ENCODE peak calls at places on chromosome X, in nine cellular contexts. H is right atrium auricular region, E is esophagus squamous epithelium, B is astrocyte of the spinal cord, Z is HFF-Myc, O is AG09309, M is Peyer's patch, U is choroid plexus epithelial cell, Q is heart right ventricle. C is an unnamed sample.

GRCh38 chrX:39773923-39774803 is 323.6 kb downstream of the BCOR start:
- DNase-seq in H (no peak), E (no peak), B (no peak), Z (no peak), O (no peak), M (no peak), U (peak; percentile 50), Q (no peak), C (no peak)

GRCh38 chrX:38798956-38799355 is 2.3 kb upstream of the MID1IP1 start:
- DNase-seq in H (no peak), E (no peak), B (peak; percentile 77), Z (no peak), O (peak; percentile 40), M (no peak), U (peak; percentile 59), Q (no peak), C (no peak)

GRCh38 chrX:103789004-103789403 is 12.4 kb downstream of the PLP1 start:
- DNase-seq in H (no peak), E (no peak), B (no peak), Z (no peak), O (no peak), M (no peak), U (no peak), Q (no peak), C (no peak)

GRCh38 chrX:41963348-41963747 is 40.0 kb upstream of the CASK start:
- DNase-seq in H (no peak), E (no peak), B (no peak), Z (no peak), O (no peak), M (no peak), U (peak; percentile 1), Q (peak; percentile 21), C (no peak)

GRCh38 chrX:8971116-8971515 is 62.8 kb downstream of the FAM9B start:
- DNase-seq in H (no peak), E (no peak), B (peak; percentile 63), Z (peak; percentile 40), O (no peak), M (no peak), U (peak; percentile 77), Q (no peak), C (no peak)

GRCh38 chrX:125203737-125204578 is 115.7 kb upstream of the TEX13C start:
- DNase-seq in H (no peak), E (no peak), B (peak; percentile 31), Z (no peak), O (no peak), M (no peak), U (peak; percentile 1), Q (peak; percentile 4), C (peak; percentile 13)

GRCh38 chrX:10015711-10016515 is 48.8 kb downstream of the CLDN34 start:
- DNase-seq in H (peak; percentile 66), E (no peak), B (no peak), Z (no peak), O (no peak), M (peak; percentile 52), U (no peak), Q (peak; percentile 64), C (peak; percentile 20)

GRCh38 chrX:143873343-143873742 is 10.5 kb upstream of the UBE2NL start:
- DNase-seq in H (no peak), E (no peak), B (peak; percentile 66), Z (no peak), O (no peak), M (no peak), U (no peak), Q (no peak), C (no peak)

GRCh38 chrX:39534949-39535348 is 562.8 kb downstream of the BCOR start:
- DNase-seq in H (no peak), E (no peak), B (no peak), Z (no peak), O (no peak), M (no peak), U (no peak), Q (no peak), C (no peak)

GRCh38 chrX:11786862-11787261 is 28.8 kb downstream of the MSL3 start:
- DNase-seq in H (no peak), E (no peak), B (no peak), Z (no peak), O (no peak), M (no peak), U (peak; percentile 19), Q (no peak), C (no peak)

GRCh38 chrX:147737690-147738089 is 174.0 kb upstream of the FMR1 start:
- DNase-seq in H (no peak), E (no peak), B (no peak), Z (no peak), O (no peak), M (no peak), U (no peak), Q (no peak), C (no peak)

GRCh38 chrX:41781500-41781899 is 57.5 kb downstream of the GPR82 start:
- DNase-seq in H (no peak), E (no peak), B (peak; percentile 46), Z (no peak), O (no peak), M (no peak), U (peak; percentile 63), Q (no peak), C (no peak)

GRCh38 chrX:10006086-10006485 is 38.9 kb downstream of the CLDN34 start:
- DNase-seq in H (no peak), E (no peak), B (no peak), Z (no peak), O (no peak), M (peak; percentile 5), U (no peak), Q (no peak), C (no peak)

GRCh38 chrX:100413231-100413630 is 3.2 kb upstream of the PCDH19 start:
- DNase-seq in H (peak; percentile 62), E (no peak), B (peak; percentile 60), Z (peak; percentile 5), O (peak; percentile 13), M (no peak), U (peak; percentile 73), Q (peak; percentile 26), C (no peak)

GRCh38 chrX:123184858-123185251 is 777 bp downstream of the GRIA3 start:
- DNase-seq in H (no peak), E (no peak), B (no peak), Z (no peak), O (no peak), M (no peak), U (no peak), Q (no peak), C (no peak)

GRCh38 chrX:85052636-85053343 is 49.1 kb downstream of the APOOL start:
- DNase-seq in H (no peak), E (no peak), B (peak; percentile 83), Z (peak; percentile 6), O (peak; percentile 41), M (no peak), U (peak; percentile 81), Q (no peak), C (no peak)

GRCh38 chrX:15789979-15790765 is at the start of gene ZRSR2:
- DNase-seq in H (peak; percentile 89), E (peak; percentile 47), B (peak; percentile 88), Z (peak; percentile 19), O (no peak), M (peak; percentile 97), U (peak; percentile 75), Q (peak; percentile 78), C (peak; percentile 52)

GRCh38 chrX:29490606-29491005 is 724.8 kb upstream of the MAGEB2 start:
- DNase-seq in H (no peak), E (no peak), B (no peak), Z (no peak), O (no peak), M (no peak), U (no peak), Q (no peak), C (no peak)

GRCh38 chrX:40685352-40685918 is 38.1 kb upstream of the CXorf38 start:
- DNase-seq in H (no peak), E (no peak), B (no peak), Z (no peak), O (no peak), M (no peak), U (no peak), Q (no peak), C (no peak)

GRCh38 chrX:74118503-74118902 is 185.5 kb upstream of the ZCCHC13 start:
- DNase-seq in H (no peak), E (no peak), B (no peak), Z (no peak), O (no peak), M (no peak), U (no peak), Q (no peak), C (no peak)

GRCh38 chrX:74117962-74118361 is 186.0 kb upstream of the ZCCHC13 start:
- DNase-seq in H (no peak), E (no peak), B (no peak), Z (no peak), O (no peak), M (no peak), U (no peak), Q (no peak), C (no peak)

GRCh38 chrX:74119016-74119910 is 184.7 kb upstream of the ZCCHC13 start:
- DNase-seq in H (no peak), E (no peak), B (peak; percentile 46), Z (peak; percentile 21), O (no peak), M (no peak), U (peak; percentile 12), Q (no peak), C (no peak)
- H3K4me3 ChIP-seq in H (no peak overlapping the region), E (no peak overlapping the region), B (no peak overlapping the region), Z (no peak overlapping the region), O (no peak overlapping the region), M (no peak overlapping the region), U (no peak overlapping the region), Q (no peak overlapping the region), C (no peak overlapping the region)

GRCh38 chrX:127762663-127763062 is 289.5 kb downstream of the ACTRT1 start:
- DNase-seq in H (no peak), E (no peak), B (no peak), Z (no peak), O (no peak), M (no peak), U (no peak), Q (no peak), C (no peak)
- TF ChIP-seq CTCF in H (no peak), E (no peak), B (no peak), Z (no peak), O (no peak), M (no peak), U (no peak), Q (no peak), C (no peak)

GRCh38 chrX:1681439-1681838 is 66.6 kb downstream of the ASMT start:
- DNase-seq in H (no peak), E (no peak), B (no peak), Z (no peak), O (no peak), M (no peak), U (no peak), Q (no peak), C (no peak)

GRCh38 chrX:1686642-1687041 is 71.8 kb downstream of the ASMT start:
- DNase-seq in H (no peak), E (no peak), B (peak; percentile 14), Z (no peak), O (peak; percentile 13), M (no peak), U (peak; percentile 27), Q (no peak), C (no peak)

GRCh38 chrX:1685460-1685859 is 70.6 kb downstream of the ASMT start:
- DNase-seq in H (no peak), E (no peak), B (no peak), Z (no peak), O (no peak), M (no peak), U (no peak), Q (no peak), C (no peak)
- H3K4me3 ChIP-seq in H (no peak overlapping the region), E (no peak overlapping the region), B (no peak overlapping the region), Z (no peak overlapping the region), O (no peak overlapping the region), M (no peak overlapping the region), U (no peak overlapping the region), Q (no peak overlapping the region), C (no peak overlapping the region)

GRCh38 chrX:134294548-134294947 is 57.6 kb downstream of the CCDC160 start:
- DNase-seq in H (no peak), E (no peak), B (peak; percentile 0), Z (no peak), O (no peak), M (no peak), U (peak; percentile 31), Q (no peak), C (no peak)
- TF ChIP-seq CTCF in H (no peak), E (no peak), B (peak; percentile 37), Z (peak; percentile 18), O (peak; percentile 47), M (no peak), U (peak; percentile 39), Q (no peak), C (no peak)